ENCODE peak calls at places on chromosomes 13 and 19, in four cellular contexts. T is uterus, O is ascending aorta, Q is kidney. U is an unnamed sample. For H3K4me1, the result is how much of the 10 kb centered on the place peaks cover.

GRCh38 chr13:77305276-77305675 is 21.6 kb downstream of the MYCBP2 start:
- DNase-seq in O (no peak), Q (no peak), T (no peak), U (no peak)

GRCh38 chr13:98155475-98156111 is 12.7 kb downstream of the FARP1 start:
- DNase-seq in O (no peak), T (no peak), Q (no peak), U (no peak)

GRCh38 chr19:49560358-49560900 is 19.9 kb downstream of the NOSIP start:
- DNase-seq in Q (no peak), T (no peak), O (no peak), U (no peak)

GRCh38 chr19:19548915-19549537 is 11.0 kb downstream of the CILP2 start:
- DNase-seq in Q (no peak), O (no peak), T (no peak), U (no peak)

GRCh38 chr13:111508164-111508870 is 187.9 kb downstream of the TEX29 start:
- DNase-seq in O (no peak), T (no peak), Q (peak), U (no peak)

GRCh38 chr13:98874029-98874397 is 103.9 kb downstream of the DOCK9 start:
- DNase-seq in O (no peak), T (no peak), Q (no peak), U (no peak)

GRCh38 chr19:48319647-48320537 is 5.5 kb upstream of the EMP3 start:
- DNase-seq in T (peak), O (no peak), Q (peak), U (peak)

GRCh38 chr19:48391100-48392005 is at the start of gene KDELR1:
- DNase-seq in Q (peak), O (no peak), T (peak), U (peak)

GRCh38 chr13:21045101-21045500 is 16.3 kb downstream of the LATS2 start:
- DNase-seq in O (no peak), Q (no peak), T (no peak), U (no peak)

GRCh38 chr13:21364357-21364756 is 94.7 kb downstream of the ZDHHC20 start:
- DNase-seq in T (no peak), Q (no peak), O (no peak), U (no peak)

GRCh38 chr19:54364775-54365257 is at the start of gene LAIR1:
- DNase-seq in O (no peak), Q (peak), T (no peak), U (no peak)

GRCh38 chr19:2577722-2578335 is 101.9 kb downstream of the GADD45B start:
- DNase-seq in T (peak), Q (peak), O (peak), U (no peak)

GRCh38 chr13:100234006-100234405 is 145.1 kb downstream of the PCCA start:
- DNase-seq in O (no peak), T (no peak), Q (no peak), U (no peak)

GRCh38 chr13:39509616-39510015 is 93.4 kb downstream of the LHFPL6 start:
- DNase-seq in T (no peak), Q (no peak), O (no peak), U (no peak)

GRCh38 chr19:28426902-28427232 is 786.1 kb downstream of the UQCRFS1 start:
- DNase-seq in T (no peak), Q (no peak), O (no peak), U (no peak)

GRCh38 chr13:100933841-100934240 is 259.2 kb upstream of the TMTC4 start:
- DNase-seq in Q (no peak), T (no peak), O (no peak), U (no peak)

DNA sequence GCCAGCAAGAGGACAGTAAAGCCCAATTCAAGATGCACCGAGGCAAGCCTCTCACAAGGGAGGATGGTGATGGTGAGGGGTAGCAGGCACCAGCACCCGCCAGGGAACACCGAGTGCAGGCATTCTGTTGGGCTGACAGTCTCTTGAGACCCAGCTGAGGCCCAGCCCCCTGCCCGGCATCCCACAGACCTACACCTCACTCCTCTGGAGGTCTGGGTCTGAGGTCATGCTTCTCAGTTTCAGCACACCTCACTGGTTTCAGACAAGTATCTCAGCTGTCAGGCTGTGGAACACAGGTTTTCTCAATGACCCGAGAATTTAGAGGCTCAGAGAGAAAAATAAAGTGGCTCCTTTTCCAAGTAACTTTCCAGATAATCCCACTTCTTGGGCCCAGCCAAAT is 27.7 kb upstream of the EPHX3 start:
- DNase-seq in Q (no peak), O (no peak), T (no peak), U (no peak)
- H3K4me3 ChIP-seq in Q (no peak), O (no peak), T (no peak), U (no peak)

GRCh38 chr13:44271915-44272341 is 101.7 kb upstream of the SERP2 start:
- DNase-seq in O (no peak), Q (no peak), T (peak), U (no peak)
- H3K4me1 ChIP-seq in O (under half), Q (under half), T (under half), U (under half)

GRCh38 chr19:14686411-14686810 is 3.4 kb upstream of the ZNF333 start:
- DNase-seq in O (no peak), T (no peak), Q (no peak), U (no peak)
- TF ChIP-seq CTCF in O (no peak), T (no peak), Q (no peak), U (no peak)

DNA sequence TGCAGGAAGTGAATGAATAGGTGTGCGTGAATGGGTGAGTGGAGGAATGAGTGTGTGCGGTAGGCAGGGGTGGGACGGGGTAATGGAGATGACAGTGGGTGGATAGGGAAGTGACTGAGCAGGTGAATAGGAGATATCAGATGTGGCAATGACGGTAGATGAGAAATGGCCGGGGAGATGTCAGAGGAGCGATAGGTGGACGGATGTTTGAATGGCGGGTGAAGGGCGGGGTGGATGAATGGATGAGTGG is 1.5 kb downstream of the TTC9B start:
- DNase-seq in Q (no peak), O (no peak), T (no peak), U (no peak)
- H3K4me3 ChIP-seq in Q (no peak), O (no peak), T (no peak), U (no peak)

GRCh38 chr19:39238209-39238608 is 6.6 kb downstream of the IFNL3 start:
- DNase-seq in O (no peak), Q (no peak), T (no peak), U (no peak)

GRCh38 chr19:39240421-39240820 is 4.4 kb downstream of the IFNL3 start:
- DNase-seq in T (no peak), O (no peak), Q (no peak), U (no peak)

GRCh38 chr19:39236527-39236926 is 8.3 kb downstream of the IFNL3 start:
- DNase-seq in Q (peak), T (no peak), O (no peak), U (no peak)

GRCh38 chr19:39237200-39238184 is 7.3 kb downstream of the IFNL3 start:
- DNase-seq in O (no peak), Q (peak), T (no peak), U (peak)

GRCh38 chr19:39238944-39239343 is 5.9 kb downstream of the IFNL3 start:
- DNase-seq in Q (no peak), O (no peak), T (no peak), U (no peak)
- H3K4me1 ChIP-seq in Q (under half), O (under half), T (under half), U (under half)

GRCh38 chr13:110193491-110193890 is 113.5 kb downstream of the COL4A1 start:
- DNase-seq in O (no peak), Q (no peak), T (no peak), U (no peak)
- TF ChIP-seq CTCF in O (no peak), Q (no peak), T (no peak), U (no peak)

GRCh38 chr19:17213334-17213733 is 1.8 kb upstream of the USE1 start:
- DNase-seq in T (no peak), O (no peak), Q (no peak), U (no peak)
- H3K4me3 ChIP-seq in T (no peak), O (no peak), Q (no peak), U (no peak)

DNA sequence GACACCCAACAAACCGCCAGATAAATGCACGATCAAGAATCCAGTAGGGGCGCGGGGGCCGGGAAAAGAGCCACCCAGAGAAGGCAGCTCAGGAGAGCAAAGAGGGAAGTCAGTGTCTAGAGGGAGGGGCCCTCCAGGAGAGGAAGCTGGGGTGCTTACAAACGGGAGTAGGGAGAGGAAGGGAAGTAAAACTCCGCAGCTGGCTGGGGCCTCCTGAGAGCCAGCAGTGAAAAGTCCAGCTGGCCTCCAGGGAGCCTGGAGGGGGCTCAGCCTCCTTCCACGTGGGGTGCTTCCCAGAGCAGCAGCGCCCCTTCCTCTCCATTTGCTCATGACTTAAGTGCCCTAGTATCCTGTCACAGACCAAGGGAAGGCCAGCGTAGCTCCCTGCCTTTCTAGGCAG is 51.8 kb downstream of the TMED1 start:
- DNase-seq in O (peak), Q (no peak), T (no peak), U (peak)
- H3K4me1 ChIP-seq in O (under half), Q (under half), T (under half), U (under half)

U was measured in lung.